ENCODE peak calls at places on chromosomes 6 and 20, in eight cellular contexts. Q, N, C, X, U, B, O and I are unnamed samples.

GRCh38 chr6:40997256-40997957 is 41.6 kb downstream of the UNC5CL start:
- DNase-seq in Q (no peak), N (no peak), C (no peak), X (no peak), U (peak; percentile 53), B (no peak), O (peak; percentile 56), I (peak; percentile 71)

GRCh38 chr6:143325379-143326140 is 124.9 kb downstream of the ADAT2 start:
- DNase-seq in Q (no peak), N (no peak), C (no peak), X (no peak), U (no peak), B (no peak), O (no peak), I (no peak)

GRCh38 chr6:15775741-15776140 is 112.9 kb upstream of the DTNBP1 start:
- DNase-seq in Q (no peak), N (no peak), C (no peak), X (no peak), U (no peak), B (no peak), O (no peak), I (no peak)

GRCh38 chr6:6758915-6759654 is 170.6 kb downstream of the LY86 start:
- DNase-seq in Q (peak; percentile 13), N (peak; percentile 79), C (no peak), X (peak; percentile 39), U (peak; percentile 83), B (peak; percentile 62), O (peak; percentile 76), I (peak; percentile 32)

GRCh38 chr20:12068146-12068545 is 150.5 kb downstream of the BTBD3 start:
- DNase-seq in Q (no peak), N (no peak), C (no peak), X (no peak), U (no peak), B (no peak), O (no peak), I (no peak)

GRCh38 chr20:63940472-63941266 is 15.5 kb downstream of the UCKL1 start:
- DNase-seq in Q (no peak), N (no peak), C (no peak), X (no peak), U (no peak), B (no peak), O (no peak), I (no peak)

GRCh38 chr20:34956041-34956458 is 382 bp downstream of the MYH7B start:
- DNase-seq in Q (no peak), N (no peak), C (no peak), X (no peak), U (no peak), B (no peak), O (no peak), I (no peak)

GRCh38 chr6:128516514-128516898 is 3.9 kb downstream of the PTPRK start:
- DNase-seq in Q (no peak), N (no peak), C (no peak), X (no peak), U (peak; percentile 44), B (no peak), O (no peak), I (peak; percentile 33)

GRCh38 chr6:6003334-6004146 is 3.2 kb downstream of the NRN1 start:
- DNase-seq in Q (no peak), N (peak; percentile 60), C (no peak), X (no peak), U (no peak), B (peak; percentile 58), O (peak; percentile 79), I (no peak)

GRCh38 chr6:148455225-148455624 is 112.6 kb downstream of the SASH1 start:
- DNase-seq in Q (no peak), N (no peak), C (no peak), X (no peak), U (peak; percentile 88), B (no peak), O (no peak), I (no peak)

GRCh38 chr6:44278316-44278715 is 8.1 kb downstream of the TMEM151B start:
- DNase-seq in Q (no peak), N (no peak), C (no peak), X (no peak), U (no peak), B (no peak), O (no peak), I (no peak)

GRCh38 chr6:119612176-119612870 is 262.8 kb upstream of the MAN1A1 start:
- DNase-seq in Q (no peak), N (no peak), C (no peak), X (no peak), U (no peak), B (no peak), O (no peak), I (no peak)

GRCh38 chr20:1164871-1165270 is 19.9 kb downstream of the TMEM74B start:
- DNase-seq in Q (no peak), N (no peak), C (no peak), X (no peak), U (no peak), B (no peak), O (no peak), I (no peak)

GRCh38 chr6:3381233-3382065 is 75.4 kb downstream of the SLC22A23 start:
- DNase-seq in Q (no peak), N (peak; percentile 45), C (no peak), X (no peak), U (no peak), B (no peak), O (no peak), I (no peak)

GRCh38 chr6:166449036-166449435 is 66.3 kb upstream of the MPC1 start:
- DNase-seq in Q (no peak), N (no peak), C (no peak), X (no peak), U (no peak), B (no peak), O (no peak), I (no peak)

GRCh38 chr6:45696738-45697137 is 318.9 kb downstream of the CLIC5 start:
- DNase-seq in Q (no peak), N (no peak), C (no peak), X (no peak), U (no peak), B (no peak), O (no peak), I (no peak)

GRCh38 chr6:44105993-44106740 is 21.1 kb downstream of the MRPL14 start:
- DNase-seq in Q (no peak), N (no peak), C (no peak), X (no peak), U (peak; percentile 23), B (no peak), O (no peak), I (no peak)

GRCh38 chr6:144335914-144336313 is 50.8 kb downstream of the UTRN start:
- DNase-seq in Q (no peak), N (no peak), C (peak; percentile 15), X (no peak), U (no peak), B (no peak), O (no peak), I (no peak)

GRCh38 chr20:17843246-17844132 is 125.1 kb downstream of the SNX5 start:
- DNase-seq in Q (no peak), N (peak; percentile 61), C (no peak), X (no peak), U (peak; percentile 98), B (no peak), O (no peak), I (peak; percentile 98)

GRCh38 chr20:19928379-19929360 is 88.5 kb upstream of the NAA20 start:
- DNase-seq in Q (no peak), N (no peak), C (no peak), X (no peak), U (peak; percentile 28), B (no peak), O (no peak), I (no peak)

GRCh38 chr20:49381558-49382493 is 100.6 kb downstream of the KCNB1 start:
- DNase-seq in Q (no peak), N (peak; percentile 82), C (no peak), X (no peak), U (peak; percentile 63), B (no peak), O (no peak), I (peak; percentile 50)

GRCh38 chr20:62342910-62343309 is 24.2 kb downstream of the LAMA5 start:
- DNase-seq in Q (no peak), N (no peak), C (no peak), X (no peak), U (peak; percentile 56), B (no peak), O (no peak), I (no peak)

GRCh38 chr6:125869427-125869826 is 78.7 kb downstream of the NCOA7 start:
- DNase-seq in Q (no peak), N (no peak), C (no peak), X (no peak), U (no peak), B (no peak), O (no peak), I (no peak)

GRCh38 chr20:35663516-35663812 is 1.2 kb downstream of the CPNE1 start:
- DNase-seq in Q (no peak), N (no peak), C (no peak), X (no peak), U (no peak), B (no peak), O (no peak), I (no peak)

GRCh38 chr20:48697845-48698491 is 129.8 kb downstream of the PREX1 start:
- DNase-seq in Q (no peak), N (peak; percentile 78), C (no peak), X (no peak), U (peak; percentile 79), B (no peak), O (no peak), I (peak; percentile 73)

GRCh38 chr6:107822154-107823046 is 1.7 kb downstream of the SCML4 start:
- DNase-seq in Q (peak; percentile 21), N (no peak), C (peak; percentile 25), X (peak; percentile 29), U (no peak), B (no peak), O (peak; percentile 23), I (peak; percentile 20)

GRCh38 chr6:82980086-82980485 is 85.6 kb downstream of the UBE3D start:
- DNase-seq in Q (no peak), N (no peak), C (no peak), X (no peak), U (peak; percentile 93), B (no peak), O (no peak), I (peak; percentile 24)

GRCh38 chr20:25318471-25319240 is 70.8 kb downstream of the PYGB start:
- DNase-seq in Q (peak; percentile 88), N (peak; percentile 17), C (no peak), X (peak; percentile 62), U (no peak), B (no peak), O (no peak), I (no peak)

GRCh38 chr20:61256365-61256764 is 4.3 kb downstream of the CDH4 start:
- DNase-seq in Q (no peak), N (no peak), C (no peak), X (no peak), U (no peak), B (no peak), O (no peak), I (no peak)

GRCh38 chr6:84220809-84221409 is 6.5 kb downstream of the CEP162 start:
- DNase-seq in Q (no peak), N (no peak), C (no peak), X (no peak), U (peak; percentile 61), B (no peak), O (no peak), I (no peak)

GRCh38 chr20:7996898-7997297 is 22.7 kb downstream of the TMX4 start:
- DNase-seq in Q (no peak), N (no peak), C (no peak), X (no peak), U (no peak), B (no peak), O (no peak), I (no peak)

GRCh38 chr6:161360505-161360904 is 86.6 kb upstream of the AGPAT4 start:
- DNase-seq in Q (no peak), N (no peak), C (no peak), X (no peak), U (no peak), B (no peak), O (no peak), I (no peak)

GRCh38 chr6:95087394-95088097 is 489.8 kb upstream of the MANEA start:
- DNase-seq in Q (no peak), N (no peak), C (no peak), X (no peak), U (peak; percentile 96), B (no peak), O (no peak), I (peak; percentile 87)

GRCh38 chr6:17027441-17027840 is 74.4 kb upstream of the STMND1 start:
- DNase-seq in Q (no peak), N (no peak), C (no peak), X (no peak), U (no peak), B (no peak), O (no peak), I (no peak)